ENCODE peak calls at places on chromosome 3, in five cellular contexts. One of them, this sample, is unnamed.

GRCh38 chr3:162602619-162603018 is 1106.0 kb downstream of the OTOL1 start:
- DNase-seq in ovary: no peak
- DNase-seq in HCT116: no peak
- DNase-seq in suprapubic skin: no peak
- DNase-seq in H1: no peak
- DNase-seq in this sample: no peak

GRCh38 chr3:87397210-87397609 is 120.8 kb upstream of the POU1F1 start:
- DNase-seq in HCT116: no peak
- DNase-seq in ovary: no peak
- DNase-seq in H1: no peak
- DNase-seq in suprapubic skin: no peak
- DNase-seq in this sample: no peak

GRCh38 chr3:156474560-156475389 is 80.1 kb downstream of the SSR3 start:
- DNase-seq in H1: no peak
- DNase-seq in HCT116: no peak
- DNase-seq in ovary: no peak
- DNase-seq in suprapubic skin: no peak
- DNase-seq in this sample: no peak

GRCh38 chr3:99952306-99952705 is 134.6 kb downstream of the CMSS1 start:
- DNase-seq in ovary: no peak
- DNase-seq in H1: no peak
- DNase-seq in suprapubic skin: no peak
- DNase-seq in HCT116: no peak
- DNase-seq in this sample: no peak

GRCh38 chr3:159800434-159801121 is 188.1 kb upstream of the IL12A start:
- DNase-seq in HCT116: no peak
- DNase-seq in ovary: no peak
- DNase-seq in H1: no peak
- DNase-seq in suprapubic skin: no peak
- DNase-seq in this sample: peak; percentile 12

GRCh38 chr3:48558446-48559134 is 2.0 kb upstream of the PFKFB4 start:
- DNase-seq in suprapubic skin: no peak
- DNase-seq in H1: no peak
- DNase-seq in HCT116: no peak
- DNase-seq in ovary: no peak
- DNase-seq in this sample: peak; percentile 3

GRCh38 chr3:143975549-143976152 is 4.0 kb downstream of the DIPK2A start:
- DNase-seq in ovary: no peak
- DNase-seq in suprapubic skin: no peak
- DNase-seq in H1: no peak
- DNase-seq in HCT116: no peak
- DNase-seq in this sample: no peak

GRCh38 chr3:121975702-121976302 is 46.2 kb downstream of the ILDR1 start:
- DNase-seq in suprapubic skin: no peak
- DNase-seq in ovary: no peak
- DNase-seq in HCT116: no peak
- DNase-seq in H1: no peak
- DNase-seq in this sample: no peak

GRCh38 chr3:102394517-102394916 is 40.3 kb upstream of the ZPLD1 start:
- DNase-seq in HCT116: no peak
- DNase-seq in ovary: no peak
- DNase-seq in H1: no peak
- DNase-seq in suprapubic skin: no peak
- DNase-seq in this sample: no peak

GRCh38 chr3:57805674-57806073 is 49.6 kb downstream of the SLMAP start:
- DNase-seq in HCT116: peak; percentile 96
- DNase-seq in ovary: no peak
- DNase-seq in suprapubic skin: no peak
- DNase-seq in H1: no peak
- DNase-seq in this sample: no peak

GRCh38 chr3:141913150-141913811 is 36.8 kb downstream of the ATP1B3 start:
- DNase-seq in HCT116: peak; percentile 34
- DNase-seq in suprapubic skin: no peak
- DNase-seq in H1: no peak
- DNase-seq in ovary: no peak
- DNase-seq in this sample: peak; percentile 40

GRCh38 chr3:102195198-102195948 is 239.4 kb upstream of the ZPLD1 start:
- DNase-seq in ovary: no peak
- DNase-seq in suprapubic skin: no peak
- DNase-seq in H1: no peak
- DNase-seq in HCT116: no peak
- DNase-seq in this sample: peak; percentile 87

GRCh38 chr3:54427951-54428871 is 305.9 kb downstream of the CACNA2D3 start:
- DNase-seq in HCT116: peak; percentile 36
- DNase-seq in ovary: peak; percentile 63
- DNase-seq in suprapubic skin: no peak
- DNase-seq in H1: peak; percentile 73
- DNase-seq in this sample: peak; percentile 68

GRCh38 chr3:118833075-118833474 is 201.6 kb downstream of the IGSF11 start:
- DNase-seq in ovary: no peak
- DNase-seq in suprapubic skin: no peak
- DNase-seq in H1: no peak
- DNase-seq in HCT116: no peak
- DNase-seq in this sample: peak; percentile 61

GRCh38 chr3:49553320-49553689 is 972 bp upstream of the BSN start:
- DNase-seq in suprapubic skin: no peak
- DNase-seq in H1: no peak
- DNase-seq in ovary: no peak
- DNase-seq in HCT116: no peak
- DNase-seq in this sample: no peak

GRCh38 chr3:31370681-31371080 is 162.0 kb upstream of the STT3B start:
- DNase-seq in suprapubic skin: no peak
- DNase-seq in HCT116: no peak
- DNase-seq in H1: no peak
- DNase-seq in ovary: no peak
- DNase-seq in this sample: no peak

GRCh38 chr3:8970971-8971589 is 7.8 kb upstream of the RAD18 start:
- DNase-seq in H1: peak; percentile 83
- DNase-seq in ovary: peak; percentile 76
- DNase-seq in suprapubic skin: no peak
- DNase-seq in HCT116: peak; percentile 45
- DNase-seq in this sample: peak; percentile 67

GRCh38 chr3:33363113-33363800 is 76.9 kb downstream of the UBP1 start:
- DNase-seq in ovary: no peak
- DNase-seq in H1: no peak
- DNase-seq in suprapubic skin: no peak
- DNase-seq in HCT116: no peak
- DNase-seq in this sample: no peak

GRCh38 chr3:50154840-50155490 is at the start of gene SEMA3F:
- DNase-seq in suprapubic skin: no peak
- DNase-seq in HCT116: no peak
- DNase-seq in ovary: peak; percentile 39
- DNase-seq in H1: peak; percentile 83
- DNase-seq in this sample: peak; percentile 82

GRCh38 chr3:99895706-99896441 is 78.2 kb downstream of the CMSS1 start:
- DNase-seq in H1: no peak
- DNase-seq in HCT116: peak; percentile 37
- DNase-seq in ovary: no peak
- DNase-seq in suprapubic skin: no peak
- DNase-seq in this sample: no peak

GRCh38 chr3:162398554-162398953 is 901.9 kb downstream of the OTOL1 start:
- DNase-seq in HCT116: no peak
- DNase-seq in H1: no peak
- DNase-seq in suprapubic skin: no peak
- DNase-seq in ovary: no peak
- DNase-seq in this sample: no peak

GRCh38 chr3:109071349-109072142 is 46.4 kb downstream of the MORC1 start:
- DNase-seq in HCT116: peak; percentile 1
- DNase-seq in suprapubic skin: no peak
- DNase-seq in H1: no peak
- DNase-seq in ovary: no peak
- DNase-seq in this sample: no peak

GRCh38 chr3:130934442-130935089 is 40.7 kb downstream of the ATP2C1 start:
- DNase-seq in ovary: no peak
- DNase-seq in HCT116: no peak
- DNase-seq in H1: no peak
- DNase-seq in suprapubic skin: no peak
- DNase-seq in this sample: no peak

DNA sequence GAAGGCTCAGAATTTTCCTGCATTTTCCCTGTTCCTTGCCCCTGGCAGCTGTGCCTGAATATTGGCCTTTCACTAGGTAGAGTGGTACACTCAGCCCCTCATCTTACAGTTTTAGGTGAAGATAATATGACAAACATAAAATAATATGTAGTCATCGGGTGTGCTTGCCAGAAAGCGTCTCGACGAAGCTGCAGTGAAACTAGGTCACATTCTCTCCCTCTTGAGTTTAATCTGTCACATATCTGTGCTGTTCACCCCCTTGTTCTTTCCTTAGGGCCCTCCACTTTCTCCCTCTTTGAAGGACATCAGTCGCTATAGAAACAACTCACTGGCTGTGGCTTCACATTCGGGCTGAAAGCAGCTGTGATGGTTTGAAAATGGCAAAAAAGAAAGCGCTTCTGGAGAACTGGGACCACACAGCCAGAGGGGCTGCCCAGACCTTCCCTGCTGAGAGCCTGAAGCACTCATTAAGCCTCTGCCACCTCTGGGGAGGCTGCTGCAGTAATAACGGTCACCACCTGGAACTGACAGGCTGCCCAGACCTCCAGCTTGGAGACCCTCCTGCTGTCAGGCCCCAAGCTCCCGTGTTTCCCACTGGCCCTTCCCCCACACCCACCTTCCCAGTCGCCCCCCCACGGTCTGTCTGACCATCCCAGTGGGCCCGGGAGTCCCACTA is 50.3 kb downstream of the ABTB1 start:
- DNase-seq in H1: no peak
- DNase-seq in ovary: no peak
- DNase-seq in suprapubic skin: no peak
- DNase-seq in HCT116: no peak
- DNase-seq in this sample: no peak
- H3K4me1 ChIP-seq in H1: peaks cover 6% of the 10 kb centered on the region
- H3K4me1 ChIP-seq in ovary: no peaks in the 10 kb centered on the region
- H3K4me1 ChIP-seq in suprapubic skin: peaks cover 9% of the 10 kb centered on the region
- H3K4me1 ChIP-seq in HCT116: no peaks in the 10 kb centered on the region
- H3K4me1 ChIP-seq in this sample: peaks cover 3% of the 10 kb centered on the region

DNA sequence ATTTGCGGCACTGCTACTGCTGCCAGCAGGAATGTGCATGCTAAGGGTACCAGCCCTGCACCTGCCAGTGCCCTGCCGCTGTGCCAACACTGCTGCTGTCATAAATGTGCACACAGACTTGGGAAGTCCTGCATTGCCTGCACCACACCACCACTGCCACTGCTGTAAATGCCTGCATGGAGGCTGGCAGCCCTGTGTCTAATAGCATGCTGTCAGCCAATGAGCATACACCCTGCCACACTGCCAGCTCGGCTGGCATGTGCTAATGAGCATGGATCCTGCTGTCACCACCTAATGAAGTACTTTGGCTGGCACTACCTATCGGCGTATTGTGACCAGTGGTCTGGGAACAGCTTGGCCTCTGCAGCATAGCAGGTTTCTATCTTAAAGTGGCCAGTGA is 981.8 kb upstream of the GBE1 start:
- DNase-seq in ovary: no peak
- DNase-seq in H1: no peak
- DNase-seq in suprapubic skin: no peak
- DNase-seq in HCT116: no peak
- DNase-seq in this sample: no peak
- TF ChIP-seq POLR2A in ovary: no peak
- TF ChIP-seq POLR2A in H1: no peak
- TF ChIP-seq POLR2A in suprapubic skin: no peak
- TF ChIP-seq POLR2A in HCT116: no peak
- TF ChIP-seq POLR2A in this sample: no peak

DNA sequence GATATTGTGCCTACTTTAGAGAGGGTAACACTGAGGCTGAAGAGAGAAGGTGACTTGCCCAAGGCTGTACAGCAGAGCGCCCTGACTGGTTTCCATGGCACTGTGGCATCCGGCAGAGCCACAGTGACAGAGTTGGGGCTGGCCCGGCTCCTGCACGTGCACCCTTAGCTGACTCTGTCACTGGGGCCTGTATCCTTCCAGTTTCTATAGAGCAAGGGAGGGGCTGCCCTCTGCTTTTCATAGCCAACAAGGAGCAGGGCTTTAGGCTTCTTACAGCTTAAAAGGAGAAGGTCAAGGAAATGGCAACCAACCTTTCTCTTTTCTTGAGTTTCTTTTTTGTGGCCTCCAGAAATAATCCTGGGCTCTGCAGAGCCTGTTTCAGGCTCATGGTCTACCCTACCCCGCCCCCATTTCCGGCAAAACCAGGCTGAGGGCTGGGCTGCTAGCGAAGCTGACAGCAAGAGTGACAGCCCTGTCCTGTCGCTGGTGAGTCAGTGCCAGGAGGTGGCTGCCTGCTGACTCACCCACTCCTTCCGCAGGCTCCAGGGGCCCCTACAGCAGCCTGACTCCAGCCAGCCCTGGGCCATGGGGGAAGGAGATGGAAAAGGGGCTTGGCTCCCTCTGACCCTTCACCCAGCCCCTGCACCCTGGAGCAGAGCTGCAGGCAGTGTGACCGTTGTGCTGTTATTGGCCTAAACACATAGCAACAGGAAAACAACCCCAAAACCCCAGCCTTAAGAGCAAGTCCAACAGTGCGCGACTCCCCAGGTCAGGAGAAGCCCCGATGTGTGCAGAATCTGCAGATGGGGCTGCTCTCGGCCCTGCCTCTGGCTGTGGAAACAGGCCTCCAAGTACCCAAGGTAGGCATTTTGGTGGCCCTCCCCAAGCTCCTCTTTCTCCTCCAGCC is 29.8 kb downstream of the SLC6A6 start:
- DNase-seq in H1: no peak
- DNase-seq in suprapubic skin: no peak
- DNase-seq in ovary: peak; percentile 63
- DNase-seq in HCT116: peak; percentile 74
- DNase-seq in this sample: peak; percentile 95
- H3K4me1 ChIP-seq in H1: no peaks in the 10 kb centered on the region
- H3K4me1 ChIP-seq in suprapubic skin: peaks cover 85% of the 10 kb centered on the region
- H3K4me1 ChIP-seq in ovary: peaks cover 31% of the 10 kb centered on the region
- H3K4me1 ChIP-seq in HCT116: peaks cover 38% of the 10 kb centered on the region
- H3K4me1 ChIP-seq in this sample: peaks cover 49% of the 10 kb centered on the region

GRCh38 chr3:123032057-123032456 is 4.5 kb upstream of the SEMA5B start:
- DNase-seq in HCT116: no peak
- DNase-seq in suprapubic skin: no peak
- DNase-seq in ovary: no peak
- DNase-seq in H1: no peak
- DNase-seq in this sample: no peak

GRCh38 chr3:123034120-123034519 is 6.6 kb upstream of the SEMA5B start:
- DNase-seq in ovary: no peak
- DNase-seq in HCT116: no peak
- DNase-seq in suprapubic skin: no peak
- DNase-seq in H1: no peak
- DNase-seq in this sample: no peak

GRCh38 chr3:123037015-123037375 is 9.4 kb upstream of the SEMA5B start:
- DNase-seq in ovary: no peak
- DNase-seq in suprapubic skin: no peak
- DNase-seq in HCT116: no peak
- DNase-seq in H1: no peak
- DNase-seq in this sample: no peak

GRCh38 chr3:123036352-123037014 is 8.9 kb upstream of the SEMA5B start:
- DNase-seq in ovary: no peak
- DNase-seq in HCT116: no peak
- DNase-seq in suprapubic skin: no peak
- DNase-seq in H1: no peak
- DNase-seq in this sample: no peak

DNA sequence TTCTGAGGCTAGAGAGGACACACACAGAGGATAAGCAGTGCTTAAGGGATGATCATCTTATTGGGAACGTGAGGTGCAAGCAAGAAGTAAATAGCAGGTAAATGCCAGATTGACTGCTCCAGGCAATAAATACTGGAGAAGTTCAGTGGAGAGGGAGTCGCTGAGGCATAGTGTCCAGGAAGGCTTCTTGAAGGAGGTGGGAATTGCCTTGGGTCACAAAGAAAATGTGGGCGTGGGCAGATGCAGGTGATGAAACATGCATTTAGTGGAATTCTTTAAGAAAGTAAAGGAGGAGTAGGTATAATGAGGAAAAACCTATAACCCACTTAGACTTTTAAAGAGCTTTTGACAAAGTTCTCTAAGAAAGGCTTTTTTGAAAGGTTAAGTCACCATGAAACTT is 7.4 kb upstream of the SEMA5B start:
- DNase-seq in ovary: no peak
- DNase-seq in suprapubic skin: no peak
- DNase-seq in HCT116: no peak
- DNase-seq in H1: no peak
- DNase-seq in this sample: no peak
- TF ChIP-seq POLR2A in ovary: no peak
- TF ChIP-seq POLR2A in suprapubic skin: no peak
- TF ChIP-seq POLR2A in HCT116: no peak
- TF ChIP-seq POLR2A in H1: no peak
- TF ChIP-seq POLR2A in this sample: no peak